ENCODE peak calls at places on chromosomes 5 and 9, in nine cellular contexts. S is heart right ventricle, N is right atrium auricular region, T is OCI-LY7, L is upper lobe of right lung, I is adrenal gland, G is AG04450, A is heart left ventricle, J is left ventricle myocardium inferior. O is an unnamed sample. For H3K9me3, the result is how much of the 10 kb centered on the place peaks cover.

GRCh38 chr5:146564036-146564762 is 48.2 kb upstream of the GPR151 start:
- DNase-seq in A (no peak), J (no peak), G (no peak), T (no peak), N (no peak), S (no peak), I (no peak), L (no peak), O (no peak)

GRCh38 chr5:156934450-156935211 is 28.4 kb downstream of the TIMD4 start:
- DNase-seq in S (no peak), N (no peak), I (peak), A (no peak), G (no peak), T (peak), J (no peak), L (no peak), O (peak)

GRCh38 chr5:395156-395920 is 47.6 kb upstream of the EXOC3 start:
- DNase-seq in I (no peak), A (no peak), L (peak), J (no peak), G (peak), N (peak), S (no peak), T (no peak), O (no peak)

GRCh38 chr9:35914307-35914807 is 5.1 kb downstream of the SPAAR start:
- DNase-seq in I (peak), J (peak), S (peak), G (no peak), A (peak), L (peak), N (peak), T (peak), O (no peak)

GRCh38 chr5:113213551-113213971 is 221.2 kb downstream of the TSSK1B start:
- DNase-seq in L (no peak), J (no peak), T (no peak), A (no peak), N (no peak), S (no peak), G (no peak), I (no peak), O (no peak)

GRCh38 chr9:127175319-127175715 is 52.9 kb upstream of the ANGPTL2 start:
- DNase-seq in T (no peak), I (peak), A (no peak), J (no peak), L (no peak), N (peak), G (no peak), S (no peak), O (no peak)

GRCh38 chr5:56123531-56124243 is 109.4 kb downstream of the ANKRD55 start:
- DNase-seq in A (peak), T (no peak), N (peak), L (no peak), J (peak), G (peak), S (peak), I (peak), O (no peak)

GRCh38 chr9:125601986-125602385 is 105.0 kb downstream of the MAPKAP1 start:
- DNase-seq in S (no peak), N (no peak), A (no peak), T (no peak), L (no peak), J (no peak), I (no peak), G (no peak), O (no peak)

GRCh38 chr5:31844615-31845345 is 205.8 kb downstream of the PDZD2 start:
- DNase-seq in J (no peak), S (no peak), L (no peak), I (no peak), G (no peak), T (no peak), N (no peak), A (no peak), O (no peak)

GRCh38 chr9:127612993-127613954 is 1.2 kb downstream of the STXBP1 start:
- DNase-seq in N (peak), G (no peak), T (no peak), A (peak), J (peak), L (peak), I (peak), S (peak), O (peak)

GRCh38 chr5:1763548-1763911 is 36.1 kb downstream of the MRPL36 start:
- DNase-seq in L (peak), J (no peak), S (peak), N (no peak), G (peak), T (peak), A (peak), I (peak), O (no peak)

GRCh38 chr5:122576266-122577016 is 198.4 kb upstream of the SNX2 start:
- DNase-seq in G (no peak), N (no peak), I (no peak), J (no peak), A (no peak), T (no peak), S (no peak), L (no peak), O (no peak)

DNA sequence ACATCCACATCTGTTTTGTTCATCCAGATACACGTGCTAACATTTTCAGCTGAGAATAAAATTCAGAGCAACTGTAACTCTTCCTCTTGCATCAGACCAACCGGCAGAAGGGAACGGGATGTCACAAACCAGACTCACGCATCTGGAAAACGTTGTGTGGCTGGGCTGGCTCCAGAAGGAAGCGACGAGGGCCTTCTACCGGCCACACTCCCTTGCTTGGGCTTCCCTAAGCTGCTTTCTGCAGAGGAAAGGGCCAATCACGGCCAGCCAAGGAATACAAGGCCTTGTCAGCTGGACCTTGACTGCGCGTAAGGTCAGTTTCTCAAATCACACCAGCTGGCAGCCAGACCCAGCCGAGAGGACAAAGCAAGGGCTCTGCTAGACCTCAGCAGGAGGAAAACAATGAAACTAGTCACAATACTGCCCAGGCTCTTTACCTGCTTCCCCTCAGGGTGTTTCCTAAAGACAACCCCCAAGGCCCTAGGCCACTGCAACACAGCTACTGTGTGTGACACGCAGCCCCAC is 106.1 kb downstream of the THBS4 start:
- DNase-seq in A (peak), L (peak), J (peak), S (peak), T (no peak), N (peak), I (peak), G (no peak), O (no peak)
- H3K27ac ChIP-seq in A (peak), L (peak), J (peak), S (peak), T (peak), N (peak), I (peak), G (no peak), O (peak)

DNA sequence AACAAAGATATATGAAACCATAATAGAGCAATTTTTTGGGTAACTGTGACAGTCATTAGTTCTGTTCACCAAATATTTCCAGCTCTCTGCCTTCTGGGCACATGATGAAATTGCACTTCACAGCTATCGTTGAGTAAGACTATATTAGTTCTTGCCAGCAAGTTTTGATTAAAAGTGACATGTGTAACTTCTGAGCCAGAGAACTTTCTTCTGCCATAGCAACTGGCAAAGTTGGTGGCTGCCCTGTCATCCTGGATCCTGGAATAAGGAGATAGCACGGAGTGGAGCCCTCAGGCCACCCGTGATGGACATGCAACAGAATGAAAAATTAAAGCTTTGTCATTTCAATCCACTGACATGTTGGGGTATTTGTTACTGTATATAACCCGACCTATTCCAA is 194.4 kb upstream of the VCAN start:
- DNase-seq in N (no peak), J (peak), S (peak), L (no peak), G (no peak), A (peak), I (no peak), T (no peak), O (no peak)
- TF ChIP-seq CTCF in N (no peak), J (no peak), S (no peak), L (no peak), G (no peak), A (no peak), I (no peak), T (no peak), O (no peak)

DNA sequence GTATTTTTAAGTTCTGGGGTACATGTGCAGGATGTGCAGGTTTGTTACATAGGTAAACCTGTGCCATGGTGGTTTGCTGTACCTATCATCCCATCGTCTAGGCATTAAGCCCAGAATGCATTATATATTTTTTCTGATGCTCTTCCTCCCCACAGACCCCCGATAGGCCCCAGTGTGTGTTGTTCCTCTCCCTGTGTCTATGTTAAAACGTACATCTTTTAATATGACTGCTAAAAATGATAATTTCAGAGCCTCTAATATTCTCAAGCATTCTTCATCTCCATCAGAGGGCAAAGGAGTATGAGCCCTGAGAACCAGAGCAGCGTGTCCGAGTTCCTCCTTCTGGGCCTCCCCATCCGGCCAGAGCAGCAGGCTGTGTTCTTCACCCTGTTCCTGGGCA is at the start of gene OR1J2:
- DNase-seq in T (no peak), J (no peak), L (no peak), S (no peak), A (no peak), I (no peak), G (no peak), N (no peak), O (no peak)
- H3K9me3 ChIP-seq in T (under half), J (under half), L (under half), S (under half), A (under half), I (under half), G (under half), N (under half), O (under half)

GRCh38 chr9:97787551-97787950 is 65.5 kb upstream of the FOXE1 start:
- DNase-seq in L (no peak), J (no peak), G (no peak), N (peak), A (no peak), I (no peak), T (no peak), S (no peak), O (no peak)

GRCh38 chr9:97790542-97790941 is 62.5 kb upstream of the FOXE1 start:
- DNase-seq in A (no peak), N (peak), S (no peak), G (no peak), T (no peak), J (no peak), I (no peak), L (no peak), O (no peak)

GRCh38 chr9:97786341-97786740 is 66.7 kb upstream of the FOXE1 start:
- DNase-seq in A (no peak), S (no peak), J (no peak), G (no peak), L (no peak), N (peak), I (no peak), T (no peak), O (no peak)

GRCh38 chr9:97793067-97793466 is 60.0 kb upstream of the FOXE1 start:
- DNase-seq in N (no peak), G (no peak), I (no peak), T (no peak), A (no peak), S (no peak), J (no peak), L (no peak), O (no peak)

GRCh38 chr9:97788763-97789663 is 64.0 kb upstream of the FOXE1 start:
- DNase-seq in J (no peak), T (no peak), G (no peak), A (no peak), S (no peak), L (no peak), N (peak), I (no peak), O (no peak)
- H3K27ac ChIP-seq in J (no peak), T (no peak), G (no peak), A (no peak), S (no peak), L (no peak), N (no peak), I (no peak), O (no peak)

GRCh38 chr5:9780501-9780900 is 150.3 kb upstream of the TAS2R1 start:
- DNase-seq in G (no peak), A (no peak), T (no peak), N (no peak), J (no peak), I (no peak), L (no peak), S (no peak), O (no peak)

GRCh38 chr5:9775339-9775738 is 145.2 kb upstream of the TAS2R1 start:
- DNase-seq in I (no peak), G (no peak), N (no peak), A (no peak), S (no peak), T (no peak), L (no peak), J (no peak), O (no peak)

GRCh38 chr5:9776525-9776924 is 146.4 kb upstream of the TAS2R1 start:
- DNase-seq in S (no peak), J (no peak), G (no peak), N (no peak), I (no peak), A (no peak), T (no peak), L (no peak), O (no peak)

GRCh38 chr5:9771079-9771478 is 140.9 kb upstream of the TAS2R1 start:
- DNase-seq in A (no peak), S (no peak), G (no peak), J (no peak), T (no peak), I (no peak), N (no peak), L (no peak), O (no peak)

DNA sequence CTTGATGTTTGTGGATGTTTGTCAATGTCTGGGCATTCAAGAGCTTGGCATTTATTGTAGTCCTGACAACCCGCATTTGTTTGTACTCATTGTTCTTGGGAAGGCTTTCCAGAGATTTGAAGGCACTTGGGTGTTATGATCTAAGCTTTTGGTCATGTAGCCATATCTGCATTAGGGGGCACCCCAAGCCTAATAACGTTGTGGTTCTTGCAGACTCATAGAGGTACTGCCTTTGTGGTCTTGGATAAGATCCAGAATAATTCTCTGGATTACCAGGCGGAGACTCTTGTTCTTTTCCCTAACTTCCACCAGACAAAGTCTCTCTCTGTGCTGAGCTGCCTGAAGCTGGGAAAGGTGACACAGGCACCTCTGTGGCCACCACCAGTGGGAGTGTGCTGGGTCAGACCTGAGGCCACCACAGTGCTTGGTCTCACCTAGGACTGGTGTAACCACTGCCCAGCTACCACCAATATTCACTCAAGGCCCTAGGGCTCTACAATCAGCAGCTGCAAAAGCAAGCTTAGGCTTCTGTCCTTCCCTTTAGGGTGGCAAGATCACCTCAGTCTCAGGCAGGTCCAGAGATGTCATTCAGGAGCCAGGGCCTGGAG is 144.4 kb upstream of the TAS2R1 start:
- DNase-seq in A (no peak), J (no peak), N (no peak), S (no peak), L (no peak), T (no peak), I (no peak), G (peak), O (no peak)
- TF ChIP-seq CTCF in A (peak), J (peak), N (no peak), S (peak), L (no peak), T (no peak), I (no peak), G (peak), O (no peak)

DNA sequence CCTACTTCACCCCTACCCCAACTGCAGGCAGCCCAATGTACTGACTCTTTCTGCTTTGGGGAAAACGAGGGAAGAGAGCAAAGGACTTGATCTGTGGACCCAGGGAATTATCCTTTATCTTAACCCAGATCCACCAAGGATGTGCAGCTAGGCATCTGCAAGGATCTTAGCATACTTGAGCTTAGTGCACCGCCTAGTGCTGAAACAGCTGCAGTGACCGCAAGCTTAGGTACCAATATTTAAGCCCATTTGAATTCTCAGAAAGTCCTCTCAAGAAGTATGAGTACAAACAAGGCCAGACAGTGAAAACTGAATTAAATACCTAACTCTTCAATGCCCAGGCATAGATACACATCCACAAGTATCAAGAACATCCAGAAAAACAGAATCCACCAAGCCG is 576.7 kb upstream of the ADAMTS16 start:
- DNase-seq in J (no peak), I (no peak), G (no peak), A (no peak), N (no peak), S (no peak), T (peak), L (no peak), O (no peak)
- H3K9me3 ChIP-seq in J (half or more), I (under half), G (under half), A (under half), N (half or more), S (under half), T (under half), L (under half), O (under half)

GRCh38 chr9:81391457-81391825 is 297.9 kb downstream of the TLE1 start:
- DNase-seq in J (no peak), I (no peak), L (no peak), T (no peak), G (no peak), A (no peak), N (no peak), S (no peak), O (no peak)

GRCh38 chr9:81396528-81396927 is 292.8 kb downstream of the TLE1 start:
- DNase-seq in J (no peak), G (no peak), I (no peak), S (no peak), A (no peak), T (no peak), L (no peak), N (no peak), O (no peak)

GRCh38 chr9:81394816-81395215 is 294.5 kb downstream of the TLE1 start:
- DNase-seq in I (no peak), J (no peak), L (no peak), T (no peak), N (no peak), G (no peak), A (no peak), S (no peak), O (no peak)

GRCh38 chr9:81395301-81396054 is 293.9 kb downstream of the TLE1 start:
- DNase-seq in L (no peak), I (no peak), N (no peak), G (no peak), T (no peak), A (no peak), J (no peak), S (no peak), O (no peak)

GRCh38 chr9:81393985-81394811 is 295.1 kb downstream of the TLE1 start:
- DNase-seq in T (no peak), I (no peak), N (no peak), G (no peak), L (no peak), A (no peak), S (no peak), J (no peak), O (no peak)
- H3K27ac ChIP-seq in T (no peak), I (no peak), N (peak), G (no peak), L (no peak), A (no peak), S (peak), J (peak), O (no peak)

DNA sequence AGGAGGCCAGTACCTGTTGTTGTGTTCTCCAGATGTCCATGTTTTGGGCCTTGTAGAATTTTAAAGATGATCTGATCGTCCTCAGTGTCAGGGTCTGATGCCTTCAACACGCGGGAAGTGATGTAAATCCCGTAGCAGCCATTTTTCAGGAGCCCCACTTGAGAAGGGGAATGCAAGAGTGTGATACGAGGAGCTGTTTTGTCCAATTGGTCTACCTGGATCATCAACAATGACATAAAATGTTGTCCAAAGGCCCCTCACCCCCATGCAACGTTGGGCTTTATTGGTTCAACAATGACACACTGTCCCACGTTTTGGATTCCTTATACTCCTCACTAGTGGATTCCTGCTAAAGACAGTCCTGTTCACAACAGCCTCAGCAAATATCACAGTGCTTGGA is 48.1 kb upstream of the CER1 start:
- DNase-seq in A (no peak), T (no peak), N (no peak), J (no peak), L (no peak), G (no peak), S (no peak), I (no peak), O (no peak)
- TF ChIP-seq CTCF in A (no peak), T (no peak), N (no peak), J (no peak), L (no peak), G (no peak), S (no peak), I (no peak), O (no peak)

DNA sequence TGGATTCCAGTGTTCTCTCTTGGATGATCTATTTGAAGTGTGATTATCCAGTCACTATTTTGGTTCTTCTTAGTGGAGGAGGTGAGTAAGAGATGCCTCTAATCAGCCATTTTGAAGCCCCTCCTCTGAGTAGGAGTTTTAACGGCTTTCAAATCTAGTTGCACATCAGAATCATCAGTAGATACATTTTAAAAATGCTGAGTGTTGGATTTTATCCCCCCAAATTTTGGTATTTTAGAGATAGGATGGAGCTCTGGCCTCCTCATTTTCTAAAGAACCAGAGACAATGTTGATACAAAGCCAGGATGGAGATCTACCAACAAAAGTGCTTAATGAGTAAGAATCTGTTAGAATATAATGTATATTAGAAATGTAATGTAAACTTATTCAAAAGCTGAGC is 1061.0 kb upstream of the WWC1 start:
- DNase-seq in J (no peak), G (no peak), A (no peak), N (no peak), L (no peak), T (no peak), I (no peak), S (no peak), O (no peak)
- H3K9me3 ChIP-seq in J (under half), G (under half), A (under half), N (under half), L (under half), T (under half), I (under half), S (under half), O (under half)

GRCh38 chr5:66848749-66849641 is 252.8 kb downstream of the MAST4 start:
- DNase-seq in J (no peak), N (no peak), L (no peak), A (no peak), G (peak), T (no peak), I (no peak), S (no peak), O (no peak)
- H3K27ac ChIP-seq in J (no peak), N (no peak), L (no peak), A (no peak), G (peak), T (no peak), I (no peak), S (peak), O (no peak)